ENCODE peak calls at places on chromosome 10, in seven cellular contexts. P is mammary epithelial cell; U is GM23338; K is CD4-positive, alpha-beta T cell; O is H9; F is mesothelial cell of epicardium; W is endothelial cell. S is an unnamed sample.
A peak's percentile ranks its signal among the peaks of the same experiment; 100 is the strongest.

GRCh38 chr10:73650537-73651331 is 5.1 kb downstream of the SYNPO2L start:
- DNase-seq in O (no peak), W (no peak), U (no peak), F (no peak), K (no peak), P (peak; percentile 64), S (no peak)

GRCh38 chr10:94133239-94133638 is 139.5 kb downstream of the PLCE1 start:
- DNase-seq in K (no peak), P (no peak), W (no peak), F (no peak), U (no peak), O (no peak), S (no peak)

GRCh38 chr10:35268791-35269257 is 67.5 kb upstream of the CCNY start:
- DNase-seq in U (no peak), W (no peak), K (no peak), P (no peak), O (no peak), F (no peak), S (no peak)

GRCh38 chr10:69009360-69009759 is 20.8 kb downstream of the KIFBP start:
- DNase-seq in F (no peak), P (no peak), K (no peak), O (no peak), U (no peak), W (no peak), S (no peak)

GRCh38 chr10:103641326-103641725 is 147.8 kb downstream of the NEURL1 start:
- DNase-seq in W (no peak), K (no peak), F (no peak), U (no peak), P (no peak), O (no peak), S (no peak)

GRCh38 chr10:16751244-16751643 is 66.0 kb downstream of the RSU1 start:
- DNase-seq in F (no peak), O (no peak), P (no peak), K (no peak), W (no peak), U (no peak), S (no peak)

GRCh38 chr10:71985542-71986250 is 21.5 kb downstream of the CHST3 start:
- DNase-seq in U (no peak), K (no peak), W (no peak), P (no peak), O (no peak), F (no peak), S (no peak)

GRCh38 chr10:75553550-75553949 is 122.1 kb downstream of the LRMDA start:
- DNase-seq in K (no peak), W (no peak), F (no peak), O (no peak), U (no peak), P (no peak), S (no peak)

GRCh38 chr10:28410420-28411135 is 107.7 kb upstream of the MPP7 start:
- DNase-seq in F (no peak), P (no peak), U (peak; percentile 40), K (no peak), O (no peak), W (no peak), S (no peak)
- TF ChIP-seq CTCF in F (peak; percentile 26), P (no peak), U (peak; percentile 53), K (no peak), O (peak; percentile 63), W (peak; percentile 27), S (peak; percentile 11)

GRCh38 chr10:44966816-44967509 is 7.4 kb downstream of the RASSF4 start:
- DNase-seq in K (no peak), U (no peak), P (no peak), W (no peak), O (peak; percentile 18), F (no peak), S (no peak)
- TF ChIP-seq CTCF in K (no peak), U (no peak), P (peak; percentile 23), W (peak; percentile 61), O (peak; percentile 50), F (peak; percentile 68), S (no peak)

GRCh38 chr10:114002422-114002821 is 41.2 kb upstream of the ADRB1 start:
- DNase-seq in U (peak; percentile 35), F (no peak), K (no peak), W (no peak), O (no peak), P (no peak), S (no peak)
- TF ChIP-seq CTCF in U (no peak), F (peak; percentile 30), K (no peak), W (peak; percentile 29), O (peak; percentile 41), P (no peak), S (no peak)

GRCh38 chr10:58593008-58593407 is 80.3 kb downstream of the BICC1 start:
- DNase-seq in K (no peak), P (no peak), O (no peak), U (no peak), F (no peak), W (peak; percentile 4), S (no peak)
- TF ChIP-seq CTCF in K (no peak), P (no peak), O (no peak), U (no peak), F (no peak), W (no peak), S (no peak)